ENCODE peak calls at places on chromosomes 3 and 15, in seven cellular contexts. N, O, K, V, B, G and E are unnamed samples.
A peak's percentile ranks its signal among the peaks of the same experiment; 100 is the strongest.

GRCh38 chr3:189363856-189364255 is 192.1 kb downstream of the TPRG1 start:
- DNase-seq in V (no peak), B (no peak), K (no peak), G (no peak), N (no peak), O (no peak), E (no peak)

GRCh38 chr3:34212671-34213070 is 414.2 kb downstream of the PDCD6IP start:
- DNase-seq in N (no peak), K (no peak), V (no peak), B (no peak), G (peak; percentile 38), O (no peak), E (peak; percentile 48)

GRCh38 chr15:57259511-57260143 is 116.7 kb upstream of the CGNL1 start:
- DNase-seq in V (peak; percentile 99), K (no peak), N (no peak), G (no peak), B (no peak), O (peak; percentile 77), E (peak; percentile 82)

GRCh38 chr3:125055913-125056705 is at the start of gene HEG1:
- DNase-seq in K (peak; percentile 83), N (peak; percentile 93), V (peak; percentile 43), G (peak; percentile 94), B (peak; percentile 72), O (peak; percentile 90), E (no peak)

GRCh38 chr3:32448686-32449474 is 53.8 kb downstream of the CMTM6 start:
- DNase-seq in O (no peak), G (no peak), K (no peak), V (peak; percentile 28), B (peak; percentile 43), N (no peak), E (no peak)

GRCh38 chr3:66179813-66180212 is 41.0 kb upstream of the SLC25A26 start:
- DNase-seq in G (no peak), N (no peak), B (no peak), K (no peak), V (no peak), O (no peak), E (no peak)

GRCh38 chr3:69774029-69774428 is 34.8 kb downstream of the MITF start:
- DNase-seq in V (no peak), N (peak; percentile 61), G (peak; percentile 62), O (no peak), B (peak; percentile 42), K (no peak), E (no peak)

GRCh38 chr15:45093622-45094357 is 20.2 kb downstream of the DUOX2 start:
- DNase-seq in K (no peak), N (no peak), B (no peak), V (no peak), O (no peak), G (no peak), E (no peak)

GRCh38 chr15:44296625-44297524 is 8.4 kb downstream of the GOLM2 start:
- DNase-seq in N (no peak), K (peak; percentile 55), V (no peak), G (no peak), B (no peak), O (no peak), E (peak; percentile 51)

GRCh38 chr3:116939091-116939490 is 229.5 kb downstream of the TUSC7 start:
- DNase-seq in N (no peak), B (no peak), V (no peak), G (no peak), O (peak; percentile 57), K (no peak), E (no peak)

GRCh38 chr3:121431717-121432517 is 113.9 kb downstream of the POLQ start:
- DNase-seq in N (no peak), O (no peak), K (no peak), G (no peak), B (no peak), V (no peak), E (peak; percentile 69)

GRCh38 chr15:94255540-94255939 is 24.2 kb downstream of the MCTP2 start:
- DNase-seq in B (no peak), V (no peak), K (no peak), G (no peak), N (no peak), O (no peak), E (no peak)

GRCh38 chr15:29822100-29822684 is at the start of gene TJP1:
- DNase-seq in O (no peak), K (peak; percentile 74), V (peak; percentile 76), N (peak; percentile 82), G (peak; percentile 87), B (peak; percentile 50), E (no peak)

GRCh38 chr15:88645171-88646087 is 6.6 kb downstream of the ISG20 start:
- DNase-seq in V (no peak), K (no peak), N (no peak), G (peak; percentile 7), O (no peak), B (no peak), E (no peak)

GRCh38 chr15:99414755-99415731 is 150.7 kb upstream of the MEF2A start:
- DNase-seq in B (peak; percentile 70), K (no peak), V (no peak), N (no peak), O (no peak), G (no peak), E (no peak)

GRCh38 chr3:2711081-2711480 is 399.1 kb downstream of the IL5RA start:
- DNase-seq in V (no peak), B (no peak), N (no peak), K (no peak), G (no peak), O (no peak), E (no peak)

GRCh38 chr3:41112466-41112865 is 86.8 kb upstream of the CTNNB1 start:
- DNase-seq in B (no peak), O (no peak), G (no peak), N (no peak), V (no peak), K (no peak), E (no peak)

GRCh38 chr3:188294823-188295487 is 141.0 kb downstream of the LPP start:
- DNase-seq in K (peak; percentile 81), N (no peak), V (peak; percentile 79), B (no peak), O (peak; percentile 50), G (no peak), E (peak; percentile 68)

GRCh38 chr15:75673426-75674247 is 25.9 kb downstream of the SNX33 start:
- DNase-seq in B (no peak), N (peak; percentile 87), G (peak; percentile 90), O (no peak), V (no peak), K (no peak), E (no peak)

GRCh38 chr15:68558318-68559305 is 20.2 kb upstream of the CORO2B start:
- DNase-seq in N (no peak), G (no peak), K (no peak), O (no peak), V (no peak), B (no peak), E (no peak)

GRCh38 chr15:62119224-62119925 is 45.7 kb downstream of the C2CD4B start:
- DNase-seq in V (peak; percentile 81), K (peak; percentile 90), B (no peak), G (no peak), N (no peak), O (no peak), E (no peak)

GRCh38 chr3:53067571-53067970 is 21.7 kb upstream of the SFMBT1 start:
- DNase-seq in K (no peak), G (no peak), N (no peak), B (no peak), O (peak; percentile 36), V (no peak), E (no peak)

GRCh38 chr3:35322070-35322469 is 317.3 kb upstream of the ARPP21 start:
- DNase-seq in B (no peak), V (no peak), O (no peak), G (no peak), N (no peak), K (no peak), E (no peak)

GRCh38 chr3:17136251-17136721 is 251.5 kb downstream of the PLCL2 start:
- DNase-seq in G (peak; percentile 37), B (no peak), V (no peak), N (peak; percentile 56), O (no peak), K (no peak), E (no peak)

GRCh38 chr3:10950476-10951294 is 41.9 kb upstream of the SLC6A1 start:
- DNase-seq in O (peak; percentile 44), K (peak; percentile 21), N (no peak), B (peak; percentile 69), V (no peak), G (peak; percentile 41), E (peak; percentile 46)

GRCh38 chr3:86743233-86743632 is 247.7 kb downstream of the VGLL3 start:
- DNase-seq in G (no peak), V (no peak), N (no peak), B (no peak), K (no peak), O (no peak), E (no peak)

GRCh38 chr15:60541784-60542617 is 63.1 kb upstream of the ICE2 start:
- DNase-seq in K (no peak), O (no peak), B (no peak), N (no peak), G (no peak), V (no peak), E (no peak)

GRCh38 chr3:183984337-183984736 is 33.3 kb downstream of the ABCC5 start:
- DNase-seq in K (no peak), B (no peak), O (no peak), G (no peak), V (no peak), N (no peak), E (no peak)

GRCh38 chr3:38005076-38006020 is 14.8 kb downstream of the VILL start:
- DNase-seq in N (peak; percentile 82), V (no peak), G (peak; percentile 79), B (peak; percentile 96), O (no peak), K (no peak), E (no peak)